ENCODE peak calls at places on chromosome 19, in ten cellular contexts. Z is spleen; O is neuronal stem cell; U is heart right ventricle; N is CD8-positive, alpha-beta T cell; G is Peyer's patch; K is ascending aorta; D is WERI-Rb-1; I is fibroblast of lung; V is MM.1S. Q is an unnamed sample.

GRCh38 chr19:2231621-2232221 is 4.4 kb downstream of the PLEKHJ1 start:
- DNase-seq in Z (no peak), O (no peak), U (no peak), N (no peak), G (no peak), K (no peak), D (peak; percentile 62), I (no peak), V (no peak), Q (no peak)

GRCh38 chr19:10661946-10662345 is 7.8 kb downstream of the ILF3 start:
- DNase-seq in Z (no peak), O (no peak), U (no peak), N (no peak), G (no peak), K (no peak), D (no peak), I (no peak), V (no peak), Q (no peak)

GRCh38 chr19:47104678-47105077 is 8.9 kb downstream of the ZC3H4 start:
- DNase-seq in Z (peak; percentile 48), O (no peak), U (no peak), N (no peak), G (no peak), K (no peak), D (no peak), I (no peak), V (no peak), Q (no peak)

GRCh38 chr19:4267101-4267900 is 11.8 kb upstream of the SHD start:
- DNase-seq in Z (peak; percentile 85), O (peak; percentile 60), U (peak; percentile 53), N (peak; percentile 46), G (peak; percentile 75), K (no peak), D (peak; percentile 69), I (peak; percentile 39), V (peak; percentile 64), Q (no peak)

GRCh38 chr19:16626796-16627193 is 1.2 kb downstream of the MED26 start:
- DNase-seq in Z (no peak), O (no peak), U (no peak), N (no peak), G (no peak), K (no peak), D (no peak), I (no peak), V (no peak), Q (no peak)

GRCh38 chr19:53880716-53881481 is 1.1 kb upstream of the PRKCG start:
- DNase-seq in Z (no peak), O (no peak), U (no peak), N (no peak), G (no peak), K (no peak), D (no peak), I (no peak), V (no peak), Q (no peak)

GRCh38 chr19:54351474-54351873 is 12.5 kb upstream of the LILRA4 start:
- DNase-seq in Z (no peak), O (no peak), U (no peak), N (no peak), G (no peak), K (no peak), D (no peak), I (no peak), V (peak; percentile 80), Q (no peak)

GRCh38 chr19:30367421-30367820 is 4.8 kb upstream of the ZNF536 start:
- DNase-seq in Z (no peak), O (no peak), U (no peak), N (no peak), G (no peak), K (no peak), D (no peak), I (no peak), V (no peak), Q (no peak)

GRCh38 chr19:7830823-7831222 is 805 bp downstream of the EVI5L start:
- DNase-seq in Z (peak; percentile 80), O (no peak), U (no peak), N (no peak), G (no peak), K (no peak), D (no peak), I (no peak), V (no peak), Q (no peak)

GRCh38 chr19:42965204-42965603 is 28.2 kb upstream of the PSG7 start:
- DNase-seq in Z (no peak), O (no peak), U (no peak), N (no peak), G (no peak), K (no peak), D (no peak), I (no peak), V (no peak), Q (no peak)

GRCh38 chr19:5054551-5055456 is 85.9 kb downstream of the KDM4B start:
- DNase-seq in Z (no peak), O (no peak), U (peak; percentile 55), N (no peak), G (no peak), K (no peak), D (no peak), I (no peak), V (no peak), Q (no peak)

GRCh38 chr19:11421607-11422098 is 2.5 kb upstream of the RGL3 start:
- DNase-seq in Z (peak; percentile 85), O (no peak), U (peak; percentile 72), N (peak; percentile 17), G (no peak), K (no peak), D (peak; percentile 42), I (no peak), V (peak; percentile 11), Q (no peak)

GRCh38 chr19:10724573-10725071 is 6.7 kb downstream of the DNM2 start:
- DNase-seq in Z (no peak), O (no peak), U (no peak), N (no peak), G (no peak), K (no peak), D (no peak), I (no peak), V (no peak), Q (no peak)

GRCh38 chr19:17220207-17220758 is 5.1 kb downstream of the USE1 start:
- DNase-seq in Z (no peak), O (no peak), U (no peak), N (no peak), G (peak; percentile 60), K (no peak), D (no peak), I (peak; percentile 84), V (no peak), Q (no peak)

GRCh38 chr19:27776524-27776923 is 1436.4 kb downstream of the UQCRFS1 start:
- DNase-seq in Z (no peak), O (no peak), U (no peak), N (no peak), G (no peak), K (no peak), D (peak; percentile 82), I (no peak), V (no peak), Q (no peak)

GRCh38 chr19:27776020-27776419 is 1436.9 kb downstream of the UQCRFS1 start:
- DNase-seq in Z (no peak), O (no peak), U (no peak), N (no peak), G (no peak), K (no peak), D (peak; percentile 46), I (peak; percentile 23), V (no peak), Q (no peak)

GRCh38 chr19:27777242-27777641 is 1435.7 kb downstream of the UQCRFS1 start:
- DNase-seq in Z (no peak), O (no peak), U (no peak), N (no peak), G (no peak), K (no peak), D (peak; percentile 36), I (no peak), V (no peak), Q (no peak)

GRCh38 chr19:27779953-27780352 is 1433.0 kb downstream of the UQCRFS1 start:
- DNase-seq in Z (no peak), O (no peak), U (no peak), N (no peak), G (no peak), K (no peak), D (no peak), I (no peak), V (no peak), Q (no peak)

DNA sequence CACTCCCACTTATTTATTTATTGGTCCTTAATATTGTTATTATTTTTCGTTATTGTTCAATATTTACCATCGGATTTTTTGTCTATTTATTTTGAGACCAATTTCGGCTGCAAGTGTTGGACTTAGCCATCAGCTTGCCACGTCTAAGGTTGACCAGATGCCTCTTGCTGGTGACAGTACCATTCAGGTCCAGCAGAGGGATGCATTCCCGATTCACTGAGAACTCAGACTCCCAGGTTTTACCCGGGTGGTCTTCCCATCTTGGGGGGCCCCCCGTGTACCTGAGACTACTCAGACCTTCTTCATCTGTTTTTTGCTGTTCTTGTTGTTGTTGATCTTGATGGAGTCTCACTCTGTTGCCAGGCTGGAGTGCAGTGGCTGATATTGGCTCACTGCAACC is 1435.2 kb downstream of the UQCRFS1 start:
- DNase-seq in Z (no peak), O (no peak), U (no peak), N (no peak), G (no peak), K (no peak), D (peak; percentile 28), I (no peak), V (no peak), Q (no peak)
- H3K9me3 ChIP-seq in Z (peaks cover 39% of the 10 kb centered on the region), O (peaks cover 20% of the 10 kb centered on the region), U (no peaks in the 10 kb centered on the region), N (peaks cover 7% of the 10 kb centered on the region), G (no peaks in the 10 kb centered on the region), K (peaks cover 94% of the 10 kb centered on the region), D (peaks cover 29% of the 10 kb centered on the region), I (no peaks in the 10 kb centered on the region), V (no peaks in the 10 kb centered on the region), Q (peaks cover 22% of the 10 kb centered on the region)

GRCh38 chr19:44255705-44256411 is 3.8 kb upstream of the ZNF233 start:
- DNase-seq in Z (no peak), O (no peak), U (no peak), N (no peak), G (no peak), K (no peak), D (no peak), I (no peak), V (no peak), Q (no peak)
- H3K9me3 ChIP-seq in Z (peaks cover 100% of the 10 kb centered on the region), O (peaks cover 27% of the 10 kb centered on the region), U (peaks cover 53% of the 10 kb centered on the region), N (peaks cover 22% of the 10 kb centered on the region), G (peaks cover 16% of the 10 kb centered on the region), K (peaks cover 100% of the 10 kb centered on the region), D (peaks cover 15% of the 10 kb centered on the region), I (no peaks in the 10 kb centered on the region), V (no peaks in the 10 kb centered on the region), Q (peaks cover 63% of the 10 kb centered on the region)

DNA sequence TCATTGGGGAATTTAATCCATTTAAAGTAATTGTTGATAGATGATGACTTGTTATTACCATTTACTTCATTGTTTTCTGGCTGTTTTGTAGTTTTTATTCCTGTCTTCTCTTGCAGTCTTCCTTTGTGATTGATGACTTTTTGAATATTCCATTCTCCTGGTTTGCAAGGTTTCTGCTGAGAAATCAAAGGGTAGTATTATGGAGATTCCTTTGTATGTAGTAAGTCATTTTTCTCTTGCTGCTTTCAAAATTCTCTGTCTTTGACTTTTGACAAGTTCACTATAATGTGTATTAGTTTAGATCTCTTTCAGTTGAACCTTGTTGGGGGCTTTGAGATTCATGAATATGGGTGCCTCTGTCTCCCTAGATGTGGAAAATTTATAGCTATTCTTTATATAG is 6.0 kb downstream of the ZNF559 start:
- DNase-seq in Z (no peak), O (no peak), U (no peak), N (no peak), G (no peak), K (no peak), D (no peak), I (no peak), V (no peak), Q (no peak)
- H3K9me3 ChIP-seq in Z (peaks cover 100% of the 10 kb centered on the region), O (peaks cover 86% of the 10 kb centered on the region), U (peaks cover 81% of the 10 kb centered on the region), N (peaks cover 50% of the 10 kb centered on the region), G (peaks cover 13% of the 10 kb centered on the region), K (peaks cover 92% of the 10 kb centered on the region), D (peaks cover 9% of the 10 kb centered on the region), I (no peaks in the 10 kb centered on the region), V (no peaks in the 10 kb centered on the region), Q (peaks cover 64% of the 10 kb centered on the region)

GRCh38 chr19:15549581-15549980 is 41.3 kb downstream of the CYP4F22 start:
- DNase-seq in Z (no peak), O (no peak), U (no peak), N (no peak), G (no peak), K (no peak), D (no peak), I (no peak), V (no peak), Q (no peak)
- H3K9me3 ChIP-seq in Z (no peaks in the 10 kb centered on the region), O (no peaks in the 10 kb centered on the region), U (no peaks in the 10 kb centered on the region), N (no peaks in the 10 kb centered on the region), G (no peaks in the 10 kb centered on the region), K (no peaks in the 10 kb centered on the region), D (no peaks in the 10 kb centered on the region), I (no peaks in the 10 kb centered on the region), V (no peaks in the 10 kb centered on the region), Q (no peaks in the 10 kb centered on the region)